ENCODE peak calls at places on chromosomes 7 and 10, in four cellular contexts. O, G, X and M are unnamed samples.
A peak's percentile ranks its signal among the peaks of the same experiment; 100 is the strongest.

GRCh38 chr7:147510913-147511312 is 1079.7 kb upstream of the C7orf33 start:
- DNase-seq in G (peak; percentile 36), O (peak; percentile 75), X (no peak), M (peak; percentile 8)

GRCh38 chr10:102449321-102450123 is 1.8 kb downstream of the C10orf95 start:
- DNase-seq in O (peak; percentile 92), X (no peak), G (peak; percentile 52), M (peak; percentile 89)

GRCh38 chr7:92425311-92425947 is 21.9 kb upstream of the GATAD1 start:
- DNase-seq in G (no peak), O (no peak), X (no peak), M (no peak)

GRCh38 chr10:121873236-121873635 is 54.6 kb downstream of the ATE1 start:
- DNase-seq in G (no peak), O (peak; percentile 27), X (no peak), M (no peak)

GRCh38 chr10:123567984-123568745 is 98.0 kb upstream of the GPR26 start:
- DNase-seq in O (no peak), G (no peak), X (no peak), M (no peak)

GRCh38 chr7:136957391-136957790 is 88.9 kb downstream of the CHRM2 start:
- DNase-seq in O (no peak), X (no peak), G (peak; percentile 45), M (no peak)

GRCh38 chr7:137411446-137411845 is 67.9 kb upstream of the PTN start:
- DNase-seq in G (no peak), X (no peak), O (no peak), M (no peak)

GRCh38 chr10:4947039-4947634 is 16.1 kb upstream of the AKR1C1 start:
- DNase-seq in G (peak; percentile 82), X (no peak), O (peak; percentile 40), M (peak; percentile 57)

GRCh38 chr10:132643709-132644543 is 106.3 kb downstream of the INPP5A start:
- DNase-seq in O (no peak), G (no peak), X (no peak), M (no peak)

GRCh38 chr7:54967384-54967783 is 51.4 kb upstream of the EGFR start:
- DNase-seq in O (peak; percentile 99), X (no peak), G (no peak), M (peak; percentile 93)

GRCh38 chr7:101365956-101366355 is 3.3 kb downstream of the COL26A1 start:
- DNase-seq in O (no peak), G (no peak), X (no peak), M (no peak)

GRCh38 chr10:23253780-23254179 is 61.7 kb downstream of the PTF1A start:
- DNase-seq in G (no peak), O (no peak), X (no peak), M (no peak)

GRCh38 chr10:88157981-88158465 is 294.6 kb downstream of the PTEN start:
- DNase-seq in X (no peak), O (peak; percentile 76), G (peak; percentile 92), M (peak; percentile 72)

GRCh38 chr7:129525225-129525862 is 23.0 kb downstream of the SMKR1 start:
- DNase-seq in G (no peak), X (no peak), O (no peak), M (no peak)

GRCh38 chr7:129530881-129531391 is 28.6 kb downstream of the SMKR1 start:
- DNase-seq in X (no peak), G (peak; percentile 23), O (peak; percentile 95), M (peak; percentile 82)

GRCh38 chr7:129531721-129532120 is 29.4 kb downstream of the SMKR1 start:
- DNase-seq in X (no peak), O (no peak), G (no peak), M (no peak)

GRCh38 chr7:129532375-129532774 is 30.0 kb downstream of the SMKR1 start:
- DNase-seq in O (no peak), X (no peak), G (no peak), M (no peak)

GRCh38 chr7:129529643-129530042 is 27.3 kb downstream of the SMKR1 start:
- DNase-seq in O (no peak), G (no peak), X (no peak), M (no peak)
- TF ChIP-seq CTCF in O (no peak), G (no peak), X (no peak), M (no peak)

DNA sequence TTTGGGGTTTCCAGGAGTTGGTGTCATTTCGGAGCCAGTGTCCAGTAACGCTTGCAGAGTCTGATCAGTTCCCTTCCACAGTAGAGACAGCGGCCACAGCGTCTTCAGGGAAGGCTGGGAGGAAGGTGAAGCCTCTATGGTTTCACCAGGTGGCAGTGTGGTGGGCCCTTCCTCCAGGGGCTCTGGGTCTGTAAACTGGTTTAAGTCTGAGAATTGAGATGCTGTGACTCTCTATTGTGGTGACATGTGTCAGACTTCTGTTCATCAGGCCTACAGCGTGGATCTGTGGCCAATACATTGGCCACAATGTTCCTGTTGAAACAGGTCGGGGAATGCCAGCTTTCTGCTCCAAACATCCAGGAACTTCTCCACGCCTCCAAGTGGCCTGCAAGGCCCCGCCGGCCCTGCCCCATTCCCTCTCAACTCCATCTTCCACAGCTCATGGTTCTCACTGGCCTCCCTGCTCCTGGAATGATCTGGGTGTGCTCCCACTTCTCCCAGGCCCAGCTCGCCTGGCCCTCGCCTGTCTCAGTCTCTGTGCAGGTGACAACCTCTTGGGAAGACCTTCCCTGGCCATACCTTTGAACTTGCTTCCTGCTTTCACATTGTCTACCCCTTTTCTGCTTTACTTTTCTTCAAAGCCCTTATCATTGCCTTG is 124.5 kb upstream of the FAM20C start:
- DNase-seq in X (no peak), G (no peak), O (no peak), M (no peak)
- TF ChIP-seq CTCF in X (no peak), G (no peak), O (no peak), M (no peak)

GRCh38 chr7:127154958-127155357 is 97.8 kb downstream of the GRM8 start:
- DNase-seq in O (no peak), X (no peak), G (no peak), M (no peak)

GRCh38 chr7:127153315-127153714 is 99.4 kb downstream of the GRM8 start:
- DNase-seq in O (no peak), X (no peak), G (no peak), M (no peak)

GRCh38 chr7:127151379-127151778 is 101.4 kb downstream of the GRM8 start:
- DNase-seq in G (no peak), O (no peak), X (no peak), M (no peak)

GRCh38 chr7:127152423-127152822 is 100.3 kb downstream of the GRM8 start:
- DNase-seq in X (no peak), G (no peak), O (no peak), M (no peak)

DNA sequence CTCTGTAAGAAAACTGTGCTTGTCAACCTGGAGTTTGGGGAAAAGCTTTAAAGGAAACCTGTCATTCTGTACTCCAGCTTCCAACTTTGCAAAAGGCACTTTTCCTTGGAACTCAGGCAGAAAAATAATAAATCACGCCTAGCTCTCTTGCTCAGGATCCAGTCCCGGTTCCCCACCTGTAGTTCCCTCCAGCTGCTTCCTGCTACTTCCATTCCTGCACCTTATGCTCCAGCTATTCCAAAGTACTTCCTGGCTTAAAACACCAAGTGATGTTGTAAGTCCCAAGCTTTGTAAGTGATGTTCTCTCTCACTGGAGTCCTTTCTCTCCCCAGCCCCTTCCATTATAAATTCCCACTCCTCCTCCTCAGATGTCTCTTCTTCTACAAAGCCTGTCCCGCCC is 98.6 kb downstream of the GRM8 start:
- DNase-seq in O (no peak), G (no peak), X (no peak), M (no peak)
- TF ChIP-seq CTCF in O (no peak), G (no peak), X (no peak), M (no peak)

GRCh38 chr7:5667391-5667790 is 114.1 kb downstream of the RNF216 start:
- DNase-seq in O (no peak), X (no peak), G (no peak), M (no peak)

GRCh38 chr7:5670173-5670933 is 111.1 kb downstream of the RNF216 start:
- DNase-seq in O (no peak), X (no peak), G (no peak), M (no peak)

GRCh38 chr7:5672468-5672867 is 109.0 kb downstream of the RNF216 start:
- DNase-seq in O (no peak), G (no peak), X (no peak), M (no peak)

GRCh38 chr7:5673125-5673524 is 108.3 kb downstream of the RNF216 start:
- DNase-seq in O (no peak), G (no peak), X (no peak), M (no peak)

DNA sequence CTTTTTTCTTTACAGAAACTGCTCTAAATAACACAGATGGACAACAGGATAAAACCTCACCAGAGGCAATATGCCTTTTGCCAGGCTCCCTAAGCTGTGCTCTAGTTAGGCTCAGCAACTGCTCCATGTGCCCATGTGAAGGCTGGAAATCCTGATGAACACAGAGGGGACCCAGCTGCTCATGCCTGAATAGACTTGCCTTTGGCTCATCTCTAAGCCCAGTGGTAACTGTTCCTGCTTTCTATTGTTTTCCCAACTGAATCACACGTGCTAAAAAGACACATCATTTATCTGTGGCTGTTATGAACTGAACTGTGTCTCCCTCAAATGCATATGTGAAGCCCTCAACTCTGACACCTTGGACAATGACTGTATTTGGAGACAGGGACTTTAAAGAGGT is 110.4 kb downstream of the RNF216 start:
- DNase-seq in O (peak; percentile 79), G (no peak), X (no peak), M (no peak)
- TF ChIP-seq CTCF in O (no peak), G (no peak), X (no peak), M (no peak)

GRCh38 chr7:142782922-142783900 is 12.4 kb downstream of the PRSS2 start:
- DNase-seq in X (no peak), O (peak; percentile 90), G (peak; percentile 93), M (peak; percentile 88)
- TF ChIP-seq CTCF in X (peak; percentile 84), O (peak; percentile 88), G (peak; percentile 89), M (peak; percentile 94)

GRCh38 chr7:140646931-140647647 is 6.5 kb upstream of the DENND2A start:
- DNase-seq in O (no peak), G (peak; percentile 34), X (no peak), M (peak; percentile 56)
- TF ChIP-seq CTCF in O (peak; percentile 41), G (peak; percentile 70), X (no peak), M (peak; percentile 21)

GRCh38 chr10:105102977-105103376 is 461.9 kb downstream of the SORCS3 start:
- DNase-seq in X (no peak), O (no peak), G (no peak), M (no peak)
- TF ChIP-seq CTCF in X (no peak), O (no peak), G (no peak), M (no peak)

GRCh38 chr7:3695602-3696001 is 394.6 kb downstream of the SDK1 start:
- DNase-seq in X (no peak), G (peak; percentile 9), O (peak; percentile 18), M (peak; percentile 35)
- TF ChIP-seq CTCF in X (no peak), G (peak; percentile 26), O (peak; percentile 20), M (peak; percentile 22)

GRCh38 chr7:121373177-121373576 is 22.9 kb downstream of the FAM3C start:
- DNase-seq in X (no peak), G (no peak), O (no peak), M (no peak)
- TF ChIP-seq CTCF in X (no peak), G (no peak), O (peak; percentile 16), M (peak; percentile 11)